ENCODE peak calls at places on chromosomes 13 and 19, in five cellular contexts. P is HepG2, T is spleen, J is esophagus squamous epithelium, X is breast epithelium. U is an unnamed sample. For H3K9me3, the result is how much of the 10 kb centered on the place peaks cover.

GRCh38 chr13:86269511-86269910 is 470.3 kb upstream of the SLITRK6 start:
- DNase-seq in J (no peak), P (no peak), T (no peak), X (no peak), U (no peak)

GRCh38 chr13:62119739-62120700 is 704.4 kb upstream of the PCDH20 start:
- DNase-seq in J (no peak), T (no peak), P (no peak), X (no peak), U (no peak)

GRCh38 chr19:29878973-29879654 is 62.9 kb upstream of the URI1 start:
- DNase-seq in J (no peak), X (peak), P (peak), T (peak), U (no peak)

GRCh38 chr13:109389892-109390345 is 396.5 kb downstream of the IRS2 start:
- DNase-seq in T (no peak), X (no peak), J (no peak), P (no peak), U (no peak)

GRCh38 chr13:97030705-97031452 is 36.6 kb upstream of the OXGR1 start:
- DNase-seq in T (no peak), P (peak), J (no peak), X (no peak), U (no peak)

GRCh38 chr13:30805603-30806011 is 70.3 kb downstream of the ALOX5AP start:
- DNase-seq in T (no peak), P (peak), X (peak), J (no peak), U (no peak)

GRCh38 chr19:13748169-13748884 is 16.0 kb upstream of the MRI1 start:
- DNase-seq in T (no peak), P (no peak), X (no peak), J (no peak), U (no peak)

GRCh38 chr19:46932346-46932745 is 71.5 kb downstream of the ARHGAP35 start:
- DNase-seq in T (no peak), J (no peak), P (no peak), X (no peak), U (no peak)

GRCh38 chr19:372306-372890 is 27.8 kb upstream of the MIER2 start:
- DNase-seq in T (peak), P (no peak), X (no peak), J (no peak), U (no peak)

GRCh38 chr13:28637714-28638355 is 21.1 kb upstream of the POMP start:
- DNase-seq in T (no peak), X (no peak), P (peak), J (no peak), U (no peak)

GRCh38 chr19:39163621-39164020 is 33.1 kb upstream of the NCCRP1 start:
- DNase-seq in J (no peak), T (no peak), P (no peak), X (no peak), U (no peak)

GRCh38 chr13:106471957-106472543 is 63.4 kb downstream of the EFNB2 start:
- DNase-seq in X (no peak), T (no peak), J (no peak), P (peak), U (peak)

GRCh38 chr13:110538632-110539031 is 22.9 kb downstream of the RAB20 start:
- DNase-seq in P (no peak), X (no peak), T (peak), J (no peak), U (peak)

GRCh38 chr13:98839826-98840769 is 87.6 kb upstream of the SLC15A1 start:
- DNase-seq in J (no peak), X (no peak), P (peak), T (no peak), U (peak)

GRCh38 chr19:42295831-42296525 is 6.0 kb upstream of the PRR19 start:
- DNase-seq in X (peak), P (peak), T (peak), J (no peak), U (peak)

GRCh38 chr19:2500157-2500556 is 24.2 kb downstream of the GADD45B start:
- DNase-seq in P (no peak), X (no peak), T (no peak), J (no peak), U (no peak)

GRCh38 chr19:9586764-9587163 is 2.5 kb upstream of the ZNF121 start:
- DNase-seq in X (peak), T (peak), J (no peak), P (peak), U (peak)

GRCh38 chr13:20391597-20392452 is 133.8 kb downstream of the CRYL1 start:
- DNase-seq in J (no peak), X (no peak), T (no peak), P (no peak), U (no peak)

GRCh38 chr13:46385946-46386345 is 1.1 kb downstream of the RUBCNL start:
- DNase-seq in J (no peak), T (no peak), P (no peak), X (no peak), U (no peak)

GRCh38 chr13:71880753-71881541 is 13.9 kb upstream of the DACH1 start:
- DNase-seq in J (no peak), X (no peak), T (no peak), P (no peak), U (no peak)

GRCh38 chr13:37058801-37059135 is 720 bp downstream of the SUPT20H start:
- DNase-seq in T (no peak), P (no peak), X (no peak), J (no peak), U (no peak)

GRCh38 chr13:105773241-105773640 is 762.2 kb downstream of the EFNB2 start:
- DNase-seq in J (no peak), P (no peak), T (no peak), X (no peak), U (no peak)

GRCh38 chr19:3084943-3085342 is 9.2 kb upstream of the GNA11 start:
- DNase-seq in P (no peak), X (no peak), J (no peak), T (no peak), U (no peak)

GRCh38 chr13:85379991-85380390 is 419.2 kb downstream of the SLITRK6 start:
- DNase-seq in J (no peak), T (no peak), X (no peak), P (no peak), U (no peak)

GRCh38 chr19:49895566-49896297 is 955 bp downstream of the IL4I1 start:
- DNase-seq in J (no peak), X (no peak), T (no peak), P (no peak), U (no peak)

GRCh38 chr19:30897553-30897952 is 451.7 kb downstream of the TSHZ3 start:
- DNase-seq in X (no peak), J (no peak), P (no peak), T (no peak), U (no peak)

GRCh38 chr19:36972594-36972993 is 56.5 kb downstream of the ZNF568 start:
- DNase-seq in P (no peak), X (no peak), T (peak), J (no peak), U (peak)

GRCh38 chr19:7912697-7913564 is 1.7 kb upstream of the TGFBR3L start:
- DNase-seq in P (no peak), T (peak), J (no peak), X (no peak), U (no peak)
- TF ChIP-seq POLR2A in P (no peak), T (no peak), J (no peak), X (no peak), U (no peak)

DNA sequence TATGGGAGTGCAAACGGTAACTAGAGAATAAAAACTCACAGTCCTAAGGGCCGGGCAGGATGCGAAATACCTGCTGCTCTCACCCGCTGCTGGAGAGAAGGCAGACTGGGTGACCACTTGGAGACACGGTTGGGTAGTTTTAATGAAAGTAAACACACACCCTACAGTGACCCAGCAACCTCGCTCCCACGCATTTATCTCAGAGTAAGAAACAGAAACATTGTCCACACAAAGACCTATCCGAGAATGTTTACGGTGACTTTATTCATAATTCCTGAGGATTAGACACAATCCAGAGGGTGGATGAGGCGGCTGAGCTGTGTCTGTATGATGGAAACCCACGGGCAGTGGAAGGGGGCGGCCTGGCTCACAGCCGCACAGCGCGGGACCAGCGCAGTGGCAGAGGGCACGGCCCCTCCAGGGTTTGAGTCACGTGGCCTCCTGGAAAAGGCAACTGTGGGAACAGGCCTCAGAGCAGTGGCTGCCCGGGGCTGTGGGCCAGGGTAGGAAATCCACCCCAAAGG is 73.5 kb upstream of the C13orf46 start:
- DNase-seq in T (no peak), J (no peak), X (no peak), P (no peak), U (peak)
- H3K27ac ChIP-seq in T (no peak), J (peak), X (peak), P (no peak), U (peak)

GRCh38 chr19:15937771-15938170 is 3.4 kb upstream of the CYP4F11 start:
- DNase-seq in T (no peak), P (no peak), J (no peak), X (no peak), U (no peak)

GRCh38 chr19:15934332-15935078 is at the start of gene CYP4F11:
- DNase-seq in P (peak), X (peak), J (no peak), T (no peak), U (peak)

GRCh38 chr19:15936950-15937349 is 2.6 kb upstream of the CYP4F11 start:
- DNase-seq in X (no peak), P (no peak), J (no peak), T (no peak), U (no peak)

GRCh38 chr19:15935167-15935702 is 906 bp upstream of the CYP4F11 start:
- DNase-seq in J (no peak), T (no peak), X (no peak), P (peak), U (no peak)

GRCh38 chr19:15936173-15936572 is 1.8 kb upstream of the CYP4F11 start:
- DNase-seq in P (no peak), T (no peak), X (no peak), J (no peak), U (no peak)
- H3K9me3 ChIP-seq in P (under half), T (under half), X (under half), J (under half), U (under half)

DNA sequence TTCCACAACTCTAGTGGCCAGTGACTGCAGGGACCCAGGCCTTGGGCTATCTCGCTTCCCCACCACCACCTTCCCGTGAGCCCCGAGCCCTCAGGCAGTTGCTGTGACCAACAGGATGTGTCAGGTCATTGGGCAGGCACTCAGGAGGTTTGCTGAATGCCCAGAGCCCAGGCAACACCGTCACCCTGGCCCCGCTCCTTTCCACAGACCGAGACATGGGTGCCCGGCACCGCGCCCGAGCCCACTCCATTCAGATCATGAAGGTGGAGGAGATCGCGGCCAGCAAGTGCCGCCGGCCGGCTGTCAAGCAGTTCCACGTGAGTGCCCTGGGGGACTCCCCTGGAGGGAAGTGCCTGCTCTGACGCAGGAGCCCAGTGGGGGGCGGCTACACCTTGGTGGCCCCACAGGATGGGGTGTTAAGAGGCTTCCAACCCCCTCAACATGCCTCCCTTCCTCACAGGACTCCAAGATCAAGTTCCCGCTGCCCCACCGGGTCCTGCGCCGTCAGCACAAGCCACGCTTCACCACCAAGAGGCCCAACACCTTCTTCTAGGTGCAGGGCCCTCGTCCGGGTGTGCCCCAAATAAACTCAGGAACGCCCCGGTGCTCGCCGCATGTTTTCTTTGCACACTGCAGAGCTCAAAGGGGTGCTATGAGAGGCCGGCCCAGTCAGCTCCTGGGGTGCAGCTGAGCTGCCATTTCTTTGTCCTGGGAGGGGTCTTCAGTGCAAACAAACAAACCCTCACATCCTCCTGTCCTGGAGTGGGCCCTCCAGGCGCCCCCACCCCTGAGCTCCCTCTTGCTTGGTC is 3.2 kb downstream of the RPL18A start:
- DNase-seq in T (peak), J (no peak), X (no peak), P (no peak), U (no peak)
- TF ChIP-seq POLR2A in T (no peak), J (no peak), X (no peak), P (no peak), U (no peak)

GRCh38 chr13:42363941-42364612 is 92.1 kb downstream of the AKAP11 start:
- DNase-seq in T (no peak), X (no peak), J (no peak), P (no peak), U (no peak)

GRCh38 chr13:42367836-42368235 is 95.9 kb downstream of the AKAP11 start:
- DNase-seq in T (no peak), J (no peak), P (no peak), X (no peak), U (no peak)

GRCh38 chr13:42360046-42360445 is 88.1 kb downstream of the AKAP11 start:
- DNase-seq in P (no peak), T (no peak), X (no peak), J (no peak), U (no peak)

GRCh38 chr13:42361701-42362100 is 89.7 kb downstream of the AKAP11 start:
- DNase-seq in J (no peak), P (no peak), T (no peak), X (no peak), U (no peak)

DNA sequence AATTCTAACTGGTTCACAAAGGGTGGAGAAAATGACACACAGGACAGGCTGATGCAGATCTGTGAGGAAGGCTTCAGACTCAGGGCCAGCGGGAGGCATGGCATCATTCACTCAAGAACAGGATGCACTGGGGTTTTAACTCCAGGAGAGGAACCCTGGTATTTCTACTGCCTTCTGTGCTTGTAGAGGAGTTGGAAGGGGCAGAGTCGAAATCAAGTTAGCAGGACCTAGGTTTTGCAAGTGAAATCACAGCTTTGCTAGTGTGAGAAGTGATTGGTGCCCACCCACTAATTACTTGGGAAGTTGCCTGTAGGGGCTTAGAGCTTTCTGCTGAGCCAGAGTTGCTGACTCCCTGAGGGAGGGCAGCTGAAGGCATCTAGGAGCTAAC is 92.7 kb downstream of the AKAP11 start:
- DNase-seq in J (no peak), X (no peak), P (no peak), T (no peak), U (no peak)
- H3K27ac ChIP-seq in J (no peak), X (no peak), P (no peak), T (no peak), U (no peak)

DNA sequence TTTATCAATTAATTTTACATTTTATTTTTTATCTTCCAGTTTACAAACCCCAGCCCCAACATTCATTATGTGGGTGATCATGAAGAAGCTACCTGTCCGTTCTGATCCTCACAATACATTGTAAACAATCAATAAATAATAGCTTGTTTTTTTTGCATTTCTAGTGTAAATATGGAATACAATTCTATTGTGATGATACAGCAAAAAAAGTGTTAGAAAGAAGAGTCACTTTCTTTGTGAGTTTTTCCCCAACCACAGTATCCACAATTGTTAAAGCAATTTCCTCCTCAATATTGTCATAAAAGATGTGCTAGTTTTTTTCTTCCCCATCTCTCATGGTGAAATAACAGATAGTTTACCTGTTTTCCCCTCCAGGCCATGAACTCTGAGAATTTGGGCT is 30.3 kb upstream of the ZNF835 start:
- DNase-seq in X (no peak), J (no peak), T (no peak), P (no peak), U (no peak)
- H3K9me3 ChIP-seq in X (under half), J (under half), T (half or more), P (under half), U (under half)

U was measured in uterus.